ENCODE peak calls at places on chromosomes 2 and 18, in eight cellular contexts. One of them, this sample, is unnamed.

GRCh38 chr2:133365117-133365516 is 203.1 kb downstream of the NCKAP5 start:
- DNase-seq in glutamatergic neuron: no peak
- DNase-seq in cardiac muscle cell: no peak
- DNase-seq in NCI-H524: no peak
- DNase-seq in AG08396: no peak
- DNase-seq in endothelial cell: no peak
- DNase-seq in dermis blood vessel endothelial cell: peak; percentile 39
- DNase-seq in activated CD8-positive, alpha-beta T cell treated with anti-CD3 and anti-CD28 coated beads, Interleukin-2, amount 10 ng/mL, durations not matched to agents 7 days and 5 days: no peak
- DNase-seq in this sample: no peak

GRCh38 chr2:50006327-50006726 is 852.0 kb upstream of the FSHR start:
- DNase-seq in glutamatergic neuron: no peak
- DNase-seq in cardiac muscle cell: no peak
- DNase-seq in NCI-H524: no peak
- DNase-seq in AG08396: no peak
- DNase-seq in endothelial cell: no peak
- DNase-seq in dermis blood vessel endothelial cell: no peak
- DNase-seq in activated CD8-positive, alpha-beta T cell treated with anti-CD3 and anti-CD28 coated beads, Interleukin-2, amount 10 ng/mL, durations not matched to agents 7 days and 5 days: no peak
- DNase-seq in this sample: no peak

GRCh38 chr2:161662373-161662772 is 38.2 kb downstream of the SLC4A10 start:
- DNase-seq in glutamatergic neuron: no peak
- DNase-seq in cardiac muscle cell: no peak
- DNase-seq in NCI-H524: no peak
- DNase-seq in AG08396: no peak
- DNase-seq in endothelial cell: no peak
- DNase-seq in dermis blood vessel endothelial cell: no peak
- DNase-seq in activated CD8-positive, alpha-beta T cell treated with anti-CD3 and anti-CD28 coated beads, Interleukin-2, amount 10 ng/mL, durations not matched to agents 7 days and 5 days: no peak
- DNase-seq in this sample: no peak

GRCh38 chr2:85704800-85705679 is 10.9 kb downstream of the GNLY start:
- DNase-seq in glutamatergic neuron: no peak
- DNase-seq in cardiac muscle cell: peak; percentile 60
- DNase-seq in NCI-H524: no peak
- DNase-seq in AG08396: no peak
- DNase-seq in endothelial cell: no peak
- DNase-seq in dermis blood vessel endothelial cell: no peak
- DNase-seq in activated CD8-positive, alpha-beta T cell treated with anti-CD3 and anti-CD28 coated beads, Interleukin-2, amount 10 ng/mL, durations not matched to agents 7 days and 5 days: peak; percentile 54
- DNase-seq in this sample: no peak

GRCh38 chr2:173568054-173568453 is 213.4 kb downstream of the CDCA7 start:
- DNase-seq in glutamatergic neuron: no peak
- DNase-seq in cardiac muscle cell: peak; percentile 24
- DNase-seq in NCI-H524: peak; percentile 14
- DNase-seq in AG08396: no peak
- DNase-seq in endothelial cell: peak; percentile 56
- DNase-seq in dermis blood vessel endothelial cell: peak; percentile 47
- DNase-seq in activated CD8-positive, alpha-beta T cell treated with anti-CD3 and anti-CD28 coated beads, Interleukin-2, amount 10 ng/mL, durations not matched to agents 7 days and 5 days: peak; percentile 23
- DNase-seq in this sample: no peak

GRCh38 chr2:208020253-208020652 is 5.1 kb downstream of the PLEKHM3 start:
- DNase-seq in glutamatergic neuron: no peak
- DNase-seq in cardiac muscle cell: no peak
- DNase-seq in NCI-H524: no peak
- DNase-seq in AG08396: no peak
- DNase-seq in endothelial cell: no peak
- DNase-seq in dermis blood vessel endothelial cell: no peak
- DNase-seq in activated CD8-positive, alpha-beta T cell treated with anti-CD3 and anti-CD28 coated beads, Interleukin-2, amount 10 ng/mL, durations not matched to agents 7 days and 5 days: no peak
- DNase-seq in this sample: no peak

GRCh38 chr2:43459455-43459854 is 136.4 kb downstream of the THADA start:
- DNase-seq in glutamatergic neuron: no peak
- DNase-seq in cardiac muscle cell: peak; percentile 69
- DNase-seq in NCI-H524: no peak
- DNase-seq in AG08396: no peak
- DNase-seq in endothelial cell: no peak
- DNase-seq in dermis blood vessel endothelial cell: no peak
- DNase-seq in activated CD8-positive, alpha-beta T cell treated with anti-CD3 and anti-CD28 coated beads, Interleukin-2, amount 10 ng/mL, durations not matched to agents 7 days and 5 days: no peak
- DNase-seq in this sample: no peak

GRCh38 chr2:235773188-235773928 is 279.5 kb downstream of the AGAP1 start:
- DNase-seq in glutamatergic neuron: no peak
- DNase-seq in cardiac muscle cell: no peak
- DNase-seq in NCI-H524: no peak
- DNase-seq in AG08396: no peak
- DNase-seq in endothelial cell: no peak
- DNase-seq in dermis blood vessel endothelial cell: peak; percentile 67
- DNase-seq in activated CD8-positive, alpha-beta T cell treated with anti-CD3 and anti-CD28 coated beads, Interleukin-2, amount 10 ng/mL, durations not matched to agents 7 days and 5 days: no peak
- DNase-seq in this sample: no peak

GRCh38 chr18:14025306-14025940 is 106.8 kb downstream of the ZNF519 start:
- DNase-seq in glutamatergic neuron: no peak
- DNase-seq in cardiac muscle cell: no peak
- DNase-seq in NCI-H524: no peak
- DNase-seq in AG08396: no peak
- DNase-seq in endothelial cell: no peak
- DNase-seq in dermis blood vessel endothelial cell: no peak
- DNase-seq in activated CD8-positive, alpha-beta T cell treated with anti-CD3 and anti-CD28 coated beads, Interleukin-2, amount 10 ng/mL, durations not matched to agents 7 days and 5 days: no peak
- DNase-seq in this sample: no peak

GRCh38 chr2:54470241-54470938 is 14.3 kb downstream of the SPTBN1 start:
- DNase-seq in glutamatergic neuron: no peak
- DNase-seq in cardiac muscle cell: peak; percentile 88
- DNase-seq in NCI-H524: no peak
- DNase-seq in AG08396: no peak
- DNase-seq in endothelial cell: no peak
- DNase-seq in dermis blood vessel endothelial cell: peak; percentile 72
- DNase-seq in activated CD8-positive, alpha-beta T cell treated with anti-CD3 and anti-CD28 coated beads, Interleukin-2, amount 10 ng/mL, durations not matched to agents 7 days and 5 days: no peak
- DNase-seq in this sample: no peak

GRCh38 chr18:2570772-2571199 is 519 bp downstream of the METTL4 start:
- DNase-seq in glutamatergic neuron: peak; percentile 80
- DNase-seq in cardiac muscle cell: peak; percentile 82
- DNase-seq in NCI-H524: peak; percentile 55
- DNase-seq in AG08396: peak; percentile 74
- DNase-seq in endothelial cell: peak; percentile 66
- DNase-seq in dermis blood vessel endothelial cell: peak; percentile 76
- DNase-seq in activated CD8-positive, alpha-beta T cell treated with anti-CD3 and anti-CD28 coated beads, Interleukin-2, amount 10 ng/mL, durations not matched to agents 7 days and 5 days: peak; percentile 71
- DNase-seq in this sample: peak; percentile 54

GRCh38 chr18:27967938-27968803 is 208.8 kb downstream of the CDH2 start:
- DNase-seq in glutamatergic neuron: no peak
- DNase-seq in cardiac muscle cell: peak; percentile 30
- DNase-seq in NCI-H524: no peak
- DNase-seq in AG08396: no peak
- DNase-seq in endothelial cell: no peak
- DNase-seq in dermis blood vessel endothelial cell: no peak
- DNase-seq in activated CD8-positive, alpha-beta T cell treated with anti-CD3 and anti-CD28 coated beads, Interleukin-2, amount 10 ng/mL, durations not matched to agents 7 days and 5 days: no peak
- DNase-seq in this sample: no peak

GRCh38 chr2:3617198-3617890 is 22.4 kb downstream of the COLEC11 start:
- DNase-seq in glutamatergic neuron: no peak
- DNase-seq in cardiac muscle cell: no peak
- DNase-seq in NCI-H524: no peak
- DNase-seq in AG08396: no peak
- DNase-seq in endothelial cell: no peak
- DNase-seq in dermis blood vessel endothelial cell: no peak
- DNase-seq in activated CD8-positive, alpha-beta T cell treated with anti-CD3 and anti-CD28 coated beads, Interleukin-2, amount 10 ng/mL, durations not matched to agents 7 days and 5 days: no peak
- DNase-seq in this sample: no peak

GRCh38 chr2:109322111-109322510 is 193.1 kb downstream of the SH3RF3 start:
- DNase-seq in glutamatergic neuron: no peak
- DNase-seq in cardiac muscle cell: peak; percentile 98
- DNase-seq in NCI-H524: no peak
- DNase-seq in AG08396: peak; percentile 82
- DNase-seq in endothelial cell: no peak
- DNase-seq in dermis blood vessel endothelial cell: peak; percentile 82
- DNase-seq in activated CD8-positive, alpha-beta T cell treated with anti-CD3 and anti-CD28 coated beads, Interleukin-2, amount 10 ng/mL, durations not matched to agents 7 days and 5 days: no peak
- DNase-seq in this sample: peak; percentile 6

GRCh38 chr2:19887508-19887907 is 14.3 kb downstream of the TTC32 start:
- DNase-seq in glutamatergic neuron: no peak
- DNase-seq in cardiac muscle cell: no peak
- DNase-seq in NCI-H524: no peak
- DNase-seq in AG08396: no peak
- DNase-seq in endothelial cell: no peak
- DNase-seq in dermis blood vessel endothelial cell: no peak
- DNase-seq in activated CD8-positive, alpha-beta T cell treated with anti-CD3 and anti-CD28 coated beads, Interleukin-2, amount 10 ng/mL, durations not matched to agents 7 days and 5 days: no peak
- DNase-seq in this sample: no peak

GRCh38 chr2:216633616-216634316 is 546 bp downstream of the IGFBP2 start:
- DNase-seq in glutamatergic neuron: peak; percentile 66
- DNase-seq in cardiac muscle cell: no peak
- DNase-seq in NCI-H524: no peak
- DNase-seq in AG08396: peak; percentile 50
- DNase-seq in endothelial cell: peak; percentile 41
- DNase-seq in dermis blood vessel endothelial cell: peak; percentile 59
- DNase-seq in activated CD8-positive, alpha-beta T cell treated with anti-CD3 and anti-CD28 coated beads, Interleukin-2, amount 10 ng/mL, durations not matched to agents 7 days and 5 days: no peak
- DNase-seq in this sample: no peak

GRCh38 chr18:48003426-48004349 is 73.2 kb upstream of the SMAD2 start:
- DNase-seq in glutamatergic neuron: no peak
- DNase-seq in cardiac muscle cell: peak; percentile 52
- DNase-seq in NCI-H524: no peak
- DNase-seq in AG08396: no peak
- DNase-seq in endothelial cell: no peak
- DNase-seq in dermis blood vessel endothelial cell: peak; percentile 78
- DNase-seq in activated CD8-positive, alpha-beta T cell treated with anti-CD3 and anti-CD28 coated beads, Interleukin-2, amount 10 ng/mL, durations not matched to agents 7 days and 5 days: no peak
- DNase-seq in this sample: no peak

GRCh38 chr2:24409700-24410556 is 49.6 kb upstream of the ITSN2 start:
- DNase-seq in glutamatergic neuron: no peak
- DNase-seq in cardiac muscle cell: peak; percentile 83
- DNase-seq in NCI-H524: peak; percentile 74
- DNase-seq in AG08396: peak; percentile 77
- DNase-seq in endothelial cell: peak; percentile 36
- DNase-seq in dermis blood vessel endothelial cell: peak; percentile 85
- DNase-seq in activated CD8-positive, alpha-beta T cell treated with anti-CD3 and anti-CD28 coated beads, Interleukin-2, amount 10 ng/mL, durations not matched to agents 7 days and 5 days: peak; percentile 60
- DNase-seq in this sample: peak; percentile 19

GRCh38 chr18:23138470-23138869 is 3.2 kb downstream of the CABLES1 start:
- DNase-seq in glutamatergic neuron: no peak
- DNase-seq in cardiac muscle cell: no peak
- DNase-seq in NCI-H524: no peak
- DNase-seq in AG08396: no peak
- DNase-seq in endothelial cell: no peak
- DNase-seq in dermis blood vessel endothelial cell: no peak
- DNase-seq in activated CD8-positive, alpha-beta T cell treated with anti-CD3 and anti-CD28 coated beads, Interleukin-2, amount 10 ng/mL, durations not matched to agents 7 days and 5 days: no peak
- DNase-seq in this sample: no peak

GRCh38 chr2:70552501-70553333 is 909 bp downstream of the TGFA start:
- DNase-seq in glutamatergic neuron: peak; percentile 36
- DNase-seq in cardiac muscle cell: no peak
- DNase-seq in NCI-H524: no peak
- DNase-seq in AG08396: no peak
- DNase-seq in endothelial cell: peak; percentile 34
- DNase-seq in dermis blood vessel endothelial cell: no peak
- DNase-seq in activated CD8-positive, alpha-beta T cell treated with anti-CD3 and anti-CD28 coated beads, Interleukin-2, amount 10 ng/mL, durations not matched to agents 7 days and 5 days: peak; percentile 29
- DNase-seq in this sample: no peak

GRCh38 chr2:174606336-174606735 is 8.7 kb upstream of the WIPF1 start:
- DNase-seq in glutamatergic neuron: no peak
- DNase-seq in cardiac muscle cell: peak; percentile 56
- DNase-seq in NCI-H524: no peak
- DNase-seq in AG08396: peak; percentile 58
- DNase-seq in endothelial cell: no peak
- DNase-seq in dermis blood vessel endothelial cell: peak; percentile 31
- DNase-seq in activated CD8-positive, alpha-beta T cell treated with anti-CD3 and anti-CD28 coated beads, Interleukin-2, amount 10 ng/mL, durations not matched to agents 7 days and 5 days: peak; percentile 48
- DNase-seq in this sample: no peak

GRCh38 chr2:6896930-6897759 is 19.6 kb downstream of the RSAD2 start:
- DNase-seq in glutamatergic neuron: no peak
- DNase-seq in cardiac muscle cell: peak; percentile 65
- DNase-seq in NCI-H524: peak; percentile 14
- DNase-seq in AG08396: no peak
- DNase-seq in endothelial cell: no peak
- DNase-seq in dermis blood vessel endothelial cell: peak; percentile 63
- DNase-seq in activated CD8-positive, alpha-beta T cell treated with anti-CD3 and anti-CD28 coated beads, Interleukin-2, amount 10 ng/mL, durations not matched to agents 7 days and 5 days: no peak
- DNase-seq in this sample: no peak

GRCh38 chr2:159904127-159904564 is 106.1 kb upstream of the CD302 start:
- DNase-seq in glutamatergic neuron: no peak
- DNase-seq in cardiac muscle cell: no peak
- DNase-seq in NCI-H524: no peak
- DNase-seq in AG08396: no peak
- DNase-seq in endothelial cell: no peak
- DNase-seq in dermis blood vessel endothelial cell: peak; percentile 37
- DNase-seq in activated CD8-positive, alpha-beta T cell treated with anti-CD3 and anti-CD28 coated beads, Interleukin-2, amount 10 ng/mL, durations not matched to agents 7 days and 5 days: peak; percentile 72
- DNase-seq in this sample: no peak

GRCh38 chr18:32315881-32316280 is 126.0 kb downstream of the MEP1B start:
- DNase-seq in glutamatergic neuron: no peak
- DNase-seq in cardiac muscle cell: peak; percentile 74
- DNase-seq in NCI-H524: no peak
- DNase-seq in AG08396: no peak
- DNase-seq in endothelial cell: no peak
- DNase-seq in dermis blood vessel endothelial cell: no peak
- DNase-seq in activated CD8-positive, alpha-beta T cell treated with anti-CD3 and anti-CD28 coated beads, Interleukin-2, amount 10 ng/mL, durations not matched to agents 7 days and 5 days: no peak
- DNase-seq in this sample: no peak

GRCh38 chr2:29187926-29188325 is 72.7 kb downstream of the CLIP4 start:
- DNase-seq in glutamatergic neuron: no peak
- DNase-seq in cardiac muscle cell: peak; percentile 11
- DNase-seq in NCI-H524: no peak
- DNase-seq in AG08396: no peak
- DNase-seq in endothelial cell: no peak
- DNase-seq in dermis blood vessel endothelial cell: no peak
- DNase-seq in activated CD8-positive, alpha-beta T cell treated with anti-CD3 and anti-CD28 coated beads, Interleukin-2, amount 10 ng/mL, durations not matched to agents 7 days and 5 days: no peak
- DNase-seq in this sample: no peak

GRCh38 chr2:121748202-121748601 is 7.2 kb upstream of the TSN start:
- DNase-seq in glutamatergic neuron: no peak
- DNase-seq in cardiac muscle cell: peak; percentile 52
- DNase-seq in NCI-H524: peak; percentile 47
- DNase-seq in AG08396: no peak
- DNase-seq in endothelial cell: no peak
- DNase-seq in dermis blood vessel endothelial cell: peak; percentile 51
- DNase-seq in activated CD8-positive, alpha-beta T cell treated with anti-CD3 and anti-CD28 coated beads, Interleukin-2, amount 10 ng/mL, durations not matched to agents 7 days and 5 days: no peak
- DNase-seq in this sample: no peak

GRCh38 chr18:52008330-52008729 is 331.7 kb upstream of the DCC start:
- DNase-seq in glutamatergic neuron: no peak
- DNase-seq in cardiac muscle cell: no peak
- DNase-seq in NCI-H524: no peak
- DNase-seq in AG08396: no peak
- DNase-seq in endothelial cell: no peak
- DNase-seq in dermis blood vessel endothelial cell: no peak
- DNase-seq in activated CD8-positive, alpha-beta T cell treated with anti-CD3 and anti-CD28 coated beads, Interleukin-2, amount 10 ng/mL, durations not matched to agents 7 days and 5 days: no peak
- DNase-seq in this sample: no peak

GRCh38 chr18:3281456-3282400 is 19.8 kb downstream of the MYL12B start:
- DNase-seq in glutamatergic neuron: no peak
- DNase-seq in cardiac muscle cell: peak; percentile 88
- DNase-seq in NCI-H524: no peak
- DNase-seq in AG08396: peak; percentile 39
- DNase-seq in endothelial cell: no peak
- DNase-seq in dermis blood vessel endothelial cell: peak; percentile 91
- DNase-seq in activated CD8-positive, alpha-beta T cell treated with anti-CD3 and anti-CD28 coated beads, Interleukin-2, amount 10 ng/mL, durations not matched to agents 7 days and 5 days: no peak
- DNase-seq in this sample: no peak

GRCh38 chr18:69853061-69853460 is 94.6 kb downstream of the CD226 start:
- DNase-seq in glutamatergic neuron: no peak
- DNase-seq in cardiac muscle cell: no peak
- DNase-seq in NCI-H524: no peak
- DNase-seq in AG08396: no peak
- DNase-seq in endothelial cell: no peak
- DNase-seq in dermis blood vessel endothelial cell: no peak
- DNase-seq in activated CD8-positive, alpha-beta T cell treated with anti-CD3 and anti-CD28 coated beads, Interleukin-2, amount 10 ng/mL, durations not matched to agents 7 days and 5 days: no peak
- DNase-seq in this sample: no peak

GRCh38 chr18:75659535-75660023 is 232.1 kb upstream of the SMIM21 start:
- DNase-seq in glutamatergic neuron: no peak
- DNase-seq in cardiac muscle cell: no peak
- DNase-seq in NCI-H524: no peak
- DNase-seq in AG08396: no peak
- DNase-seq in endothelial cell: no peak
- DNase-seq in dermis blood vessel endothelial cell: no peak
- DNase-seq in activated CD8-positive, alpha-beta T cell treated with anti-CD3 and anti-CD28 coated beads, Interleukin-2, amount 10 ng/mL, durations not matched to agents 7 days and 5 days: no peak
- DNase-seq in this sample: no peak

GRCh38 chr2:150485114-150485870 is 2.2 kb downstream of the RND3 start:
- DNase-seq in glutamatergic neuron: peak; percentile 78
- DNase-seq in cardiac muscle cell: peak; percentile 80
- DNase-seq in NCI-H524: peak; percentile 66
- DNase-seq in AG08396: no peak
- DNase-seq in endothelial cell: peak; percentile 67
- DNase-seq in dermis blood vessel endothelial cell: peak; percentile 74
- DNase-seq in activated CD8-positive, alpha-beta T cell treated with anti-CD3 and anti-CD28 coated beads, Interleukin-2, amount 10 ng/mL, durations not matched to agents 7 days and 5 days: no peak
- DNase-seq in this sample: no peak

GRCh38 chr2:19837235-19837766 is 64.5 kb downstream of the TTC32 start:
- DNase-seq in glutamatergic neuron: no peak
- DNase-seq in cardiac muscle cell: no peak
- DNase-seq in NCI-H524: no peak
- DNase-seq in AG08396: no peak
- DNase-seq in endothelial cell: no peak
- DNase-seq in dermis blood vessel endothelial cell: no peak
- DNase-seq in activated CD8-positive, alpha-beta T cell treated with anti-CD3 and anti-CD28 coated beads, Interleukin-2, amount 10 ng/mL, durations not matched to agents 7 days and 5 days: no peak
- DNase-seq in this sample: no peak

GRCh38 chr2:55460562-55460961 is 40.9 kb upstream of the CCDC88A start:
- DNase-seq in glutamatergic neuron: no peak
- DNase-seq in cardiac muscle cell: peak; percentile 37
- DNase-seq in NCI-H524: no peak
- DNase-seq in AG08396: peak; percentile 30
- DNase-seq in endothelial cell: no peak
- DNase-seq in dermis blood vessel endothelial cell: no peak
- DNase-seq in activated CD8-positive, alpha-beta T cell treated with anti-CD3 and anti-CD28 coated beads, Interleukin-2, amount 10 ng/mL, durations not matched to agents 7 days and 5 days: no peak
- DNase-seq in this sample: no peak

GRCh38 chr2:121293450-121294325 is 8.7 kb upstream of the TFCP2L1 start:
- DNase-seq in glutamatergic neuron: no peak
- DNase-seq in cardiac muscle cell: no peak
- DNase-seq in NCI-H524: no peak
- DNase-seq in AG08396: no peak
- DNase-seq in endothelial cell: no peak
- DNase-seq in dermis blood vessel endothelial cell: no peak
- DNase-seq in activated CD8-positive, alpha-beta T cell treated with anti-CD3 and anti-CD28 coated beads, Interleukin-2, amount 10 ng/mL, durations not matched to agents 7 days and 5 days: no peak
- DNase-seq in this sample: no peak

This sample was measured in substantia nigra.